ENCODE peak calls at places on chromosomes 1 and 21, in ten cellular contexts. D, L, Q, J, R, C, U, G, O and K are unnamed samples.

GRCh38 chr1:17014671-17015567 is 3.2 kb upstream of the ATP13A2 start:
- DNase-seq in C (no peak), U (peak; percentile 13), O (no peak), L (no peak), Q (no peak), R (no peak), G (peak; percentile 69), J (no peak), D (no peak), K (no peak)

GRCh38 chr1:39689214-39689613 is 2.0 kb downstream of the HPCAL4 start:
- DNase-seq in C (no peak), D (no peak), Q (no peak), U (no peak), J (no peak), L (no peak), G (no peak), O (no peak), R (no peak), K (no peak)

GRCh38 chr1:90007979-90008404 is 13.1 kb downstream of the ZNF326 start:
- DNase-seq in D (no peak), U (no peak), G (no peak), R (no peak), O (no peak), L (no peak), J (no peak), Q (no peak), C (no peak), K (no peak)

GRCh38 chr1:54475357-54476230 is 69.4 kb upstream of the SSBP3 start:
- DNase-seq in O (no peak), Q (no peak), D (peak; percentile 47), J (no peak), R (no peak), L (peak; percentile 58), C (no peak), U (no peak), G (peak; percentile 82), K (no peak)

GRCh38 chr1:8077602-8078001 is 51.5 kb upstream of the ERRFI1 start:
- DNase-seq in D (no peak), G (no peak), O (no peak), R (no peak), L (no peak), J (no peak), C (no peak), Q (no peak), U (no peak), K (no peak)

GRCh38 chr1:225428879-225429455 is 1.1 kb upstream of the LBR start:
- DNase-seq in D (no peak), J (no peak), O (no peak), C (no peak), R (no peak), Q (no peak), U (no peak), L (no peak), G (no peak), K (no peak)

GRCh38 chr1:112268408-112268807 is 127.6 kb upstream of the CTTNBP2NL start:
- DNase-seq in U (no peak), C (no peak), R (no peak), J (no peak), O (no peak), G (no peak), D (no peak), Q (no peak), L (no peak), K (no peak)

GRCh38 chr1:24021403-24022266 is 41.5 kb upstream of the SRSF10 start:
- DNase-seq in Q (no peak), G (no peak), D (no peak), U (no peak), R (peak; percentile 86), L (no peak), O (peak; percentile 86), J (no peak), C (no peak), K (no peak)

GRCh38 chr1:21670956-21671902 is 2.1 kb upstream of the RAP1GAP start:
- DNase-seq in L (no peak), C (no peak), Q (no peak), G (no peak), O (peak; percentile 21), D (no peak), U (no peak), J (no peak), R (no peak), K (no peak)

GRCh38 chr21:14722841-14723483 is 176.8 kb upstream of the SAMSN1 start:
- DNase-seq in O (no peak), C (no peak), J (no peak), D (no peak), Q (no peak), U (no peak), G (no peak), R (no peak), L (no peak), K (no peak)

GRCh38 chr1:179129702-179130473 is 48.0 kb downstream of the TOR3A start:
- DNase-seq in U (no peak), J (no peak), O (no peak), L (no peak), G (no peak), Q (peak; percentile 42), C (no peak), D (no peak), R (no peak), K (no peak)

GRCh38 chr1:44681905-44682900 is 7.7 kb downstream of the ARMH1 start:
- DNase-seq in C (no peak), R (no peak), L (no peak), O (no peak), Q (no peak), D (no peak), J (no peak), G (no peak), U (no peak), K (no peak)

DNA sequence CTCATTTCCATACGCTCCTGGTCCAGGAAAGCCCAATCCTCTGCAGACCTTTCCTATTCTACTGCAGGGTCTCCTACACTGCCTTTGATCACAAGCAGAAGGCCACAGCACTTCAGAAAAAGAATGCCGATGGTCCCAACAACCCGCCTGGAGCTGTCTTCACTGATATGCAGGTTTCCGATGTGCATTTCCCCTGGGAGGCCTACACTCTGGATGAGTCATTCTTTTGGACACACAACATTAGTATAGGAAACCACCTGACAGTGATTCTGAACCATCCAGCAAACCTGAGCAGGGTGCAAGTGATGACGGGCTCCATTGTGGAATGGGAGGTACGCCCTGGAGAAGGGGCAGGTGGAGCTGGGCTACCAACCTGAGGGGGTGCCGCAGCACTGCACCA is 15.0 kb downstream of the PCAT6 start:
- DNase-seq in Q (no peak), R (no peak), U (no peak), J (no peak), D (no peak), O (no peak), C (no peak), G (no peak), L (no peak), K (no peak)
- H3K4me1 ChIP-seq in Q (no peaks in the 10 kb centered on the region), R (no peaks in the 10 kb centered on the region), U (no peaks in the 10 kb centered on the region), J (no peaks in the 10 kb centered on the region), D (no peaks in the 10 kb centered on the region), O (no peaks in the 10 kb centered on the region), C (no peaks in the 10 kb centered on the region), G (no peaks in the 10 kb centered on the region), L (no peaks in the 10 kb centered on the region), K (no peaks in the 10 kb centered on the region)

DNA sequence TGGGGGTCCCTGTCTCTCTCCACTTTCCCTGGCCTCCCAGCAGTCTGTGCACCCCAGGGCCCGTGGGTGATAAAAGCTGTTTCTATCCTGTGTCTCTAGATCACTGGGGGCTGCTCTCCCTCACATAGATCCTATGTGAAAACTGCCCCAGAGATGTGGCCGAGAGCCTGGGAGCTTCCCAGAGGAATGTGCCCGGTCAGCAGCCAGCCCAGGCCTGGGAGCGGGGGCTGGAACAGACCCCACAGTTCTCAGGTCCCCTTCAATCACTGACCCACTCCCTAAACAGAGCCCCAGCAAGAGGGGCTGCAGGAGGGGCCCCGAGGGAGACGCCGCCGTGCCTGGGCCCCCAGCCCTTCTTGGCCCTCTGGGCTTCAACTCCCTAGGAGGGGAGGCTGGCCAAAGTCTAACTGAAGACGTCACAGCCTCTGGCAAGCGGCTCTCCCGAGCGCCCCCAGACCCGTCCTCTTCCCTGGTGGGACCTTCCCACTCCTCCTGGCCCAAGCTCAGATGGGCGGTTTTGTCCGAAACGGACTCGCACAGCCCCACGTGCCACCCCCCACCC is 403 bp downstream of the MXRA8 start:
- DNase-seq in C (no peak), U (no peak), Q (no peak), G (peak; percentile 69), D (no peak), L (no peak), J (no peak), R (no peak), O (no peak), K (no peak)
- H3K4me3 ChIP-seq in C (peak overlapping the region; percentile 43), U (peak overlapping the region; percentile 67), Q (no peak overlapping the region), G (peak overlapping the region; percentile 81), D (peak overlapping the region; percentile 57), L (peak overlapping the region; percentile 37), J (peak overlapping the region; percentile 37), R (peak overlapping the region; percentile 71), O (no peak overlapping the region), K (peak overlapping the region; percentile 55)

GRCh38 chr21:44948426-44949120 is 8.7 kb downstream of the SLX9 start:
- DNase-seq in D (peak; percentile 54), J (no peak), U (peak; percentile 70), L (no peak), O (no peak), C (no peak), Q (no peak), R (peak; percentile 68), G (peak; percentile 36), K (no peak)
- H3K36me3 ChIP-seq in D (no peaks in the 10 kb centered on the region), J (no peaks in the 10 kb centered on the region), U (peaks cover 2% of the 10 kb centered on the region), L (peaks cover 15% of the 10 kb centered on the region), O (no peaks in the 10 kb centered on the region), C (peaks cover 27% of the 10 kb centered on the region), Q (peaks cover 7% of the 10 kb centered on the region), R (peaks cover 26% of the 10 kb centered on the region), G (peaks cover 28% of the 10 kb centered on the region), K (peaks cover 16% of the 10 kb centered on the region)

GRCh38 chr1:116495534-116495933 is 75.3 kb downstream of the CD58 start:
- DNase-seq in L (no peak), J (no peak), C (no peak), D (no peak), U (no peak), O (no peak), Q (no peak), R (no peak), G (no peak), K (no peak)

GRCh38 chr1:116496898-116497297 is 73.9 kb downstream of the CD58 start:
- DNase-seq in L (no peak), G (no peak), J (no peak), D (no peak), Q (no peak), R (no peak), U (no peak), O (no peak), C (no peak), K (no peak)

GRCh38 chr1:116497660-116498059 is 73.2 kb downstream of the CD58 start:
- DNase-seq in O (peak; percentile 47), R (no peak), Q (no peak), D (no peak), J (no peak), L (no peak), G (no peak), C (no peak), U (no peak), K (no peak)

GRCh38 chr1:116494745-116495144 is 76.1 kb downstream of the CD58 start:
- DNase-seq in G (no peak), C (no peak), J (no peak), L (no peak), Q (no peak), U (no peak), O (no peak), R (no peak), D (no peak), K (no peak)

DNA sequence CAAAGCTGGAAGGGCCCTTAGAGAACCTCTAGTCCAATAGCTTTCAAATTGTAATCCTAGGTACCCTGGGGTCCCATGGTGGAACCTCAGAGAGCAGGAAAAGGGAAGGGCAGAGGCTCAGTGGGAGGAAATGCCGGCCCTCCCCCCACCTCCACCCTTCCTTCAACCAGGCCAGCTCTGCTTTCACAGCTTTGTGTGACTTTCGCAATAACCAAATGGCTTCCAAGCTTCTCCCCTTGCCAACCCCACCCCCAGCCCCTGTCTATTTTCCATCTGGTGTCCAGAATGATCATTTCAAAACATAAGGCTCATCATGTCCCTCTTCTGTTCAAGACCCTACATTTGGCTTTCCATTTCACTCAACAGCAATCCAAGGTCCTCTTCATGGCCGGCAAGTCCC is 74.4 kb downstream of the CD58 start:
- DNase-seq in J (no peak), R (no peak), G (no peak), Q (no peak), D (peak; percentile 73), L (no peak), U (no peak), C (no peak), O (peak; percentile 48), K (peak; percentile 78)
- H3K4me1 ChIP-seq in J (peaks cover 4% of the 10 kb centered on the region), R (no peaks in the 10 kb centered on the region), G (peaks cover 3% of the 10 kb centered on the region), Q (peaks cover 9% of the 10 kb centered on the region), D (peaks cover 3% of the 10 kb centered on the region), L (no peaks in the 10 kb centered on the region), U (no peaks in the 10 kb centered on the region), C (peaks cover 2% of the 10 kb centered on the region), O (no peaks in the 10 kb centered on the region), K (peaks cover 22% of the 10 kb centered on the region)